ENCODE peak calls at places on chromosomes 11 and 22, in eight cellular contexts. One of them, this sample, is unnamed.

GRCh38 chr11:121488641-121489040 is 35.9 kb upstream of the SORL1-AS1 start:
- DNase-seq in stimulated activated CD4-positive, alpha-beta T cell treated with anti-CD3 and anti-CD28 coated beads, Interleukin-15, amount 100 ng/mL, for 48 hours: no peak
- DNase-seq in psoas muscle: no peak
- DNase-seq in activated naive CD8-positive, alpha-beta T cell treated with anti-CD3 and anti-CD28 coated beads, Interleukin-2, amount 50 U/mL, for 16 hours: no peak
- DNase-seq in activated CD8-positive, alpha-beta T cell treated with anti-CD3 and anti-CD28 coated beads, Interleukin-2, amount 10 ng/mL, durations not matched to agents 7 days and 5 days: no peak
- DNase-seq in choroid plexus epithelial cell: no peak
- DNase-seq in 8988T: no peak
- DNase-seq in heart right ventricle: no peak
- DNase-seq in this sample: no peak

GRCh38 chr11:111483431-111483830 is 28.8 kb downstream of the BTG4 start:
- DNase-seq in choroid plexus epithelial cell: peak
- DNase-seq in activated CD8-positive, alpha-beta T cell treated with anti-CD3 and anti-CD28 coated beads, Interleukin-2, amount 10 ng/mL, durations not matched to agents 7 days and 5 days: no peak
- DNase-seq in stimulated activated CD4-positive, alpha-beta T cell treated with anti-CD3 and anti-CD28 coated beads, Interleukin-15, amount 100 ng/mL, for 48 hours: no peak
- DNase-seq in activated naive CD8-positive, alpha-beta T cell treated with anti-CD3 and anti-CD28 coated beads, Interleukin-2, amount 50 U/mL, for 16 hours: no peak
- DNase-seq in psoas muscle: no peak
- DNase-seq in 8988T: no peak
- DNase-seq in heart right ventricle: no peak
- DNase-seq in this sample: no peak

GRCh38 chr11:131423715-131424114 is 53.3 kb downstream of the NTM start:
- DNase-seq in choroid plexus epithelial cell: no peak
- DNase-seq in stimulated activated CD4-positive, alpha-beta T cell treated with anti-CD3 and anti-CD28 coated beads, Interleukin-15, amount 100 ng/mL, for 48 hours: no peak
- DNase-seq in heart right ventricle: no peak
- DNase-seq in activated CD8-positive, alpha-beta T cell treated with anti-CD3 and anti-CD28 coated beads, Interleukin-2, amount 10 ng/mL, durations not matched to agents 7 days and 5 days: no peak
- DNase-seq in activated naive CD8-positive, alpha-beta T cell treated with anti-CD3 and anti-CD28 coated beads, Interleukin-2, amount 50 U/mL, for 16 hours: no peak
- DNase-seq in psoas muscle: no peak
- DNase-seq in 8988T: no peak
- DNase-seq in this sample: no peak

GRCh38 chr11:1923201-1923956 is 3.9 kb downstream of the TNNT3 start:
- DNase-seq in activated naive CD8-positive, alpha-beta T cell treated with anti-CD3 and anti-CD28 coated beads, Interleukin-2, amount 50 U/mL, for 16 hours: no peak
- DNase-seq in heart right ventricle: no peak
- DNase-seq in psoas muscle: no peak
- DNase-seq in stimulated activated CD4-positive, alpha-beta T cell treated with anti-CD3 and anti-CD28 coated beads, Interleukin-15, amount 100 ng/mL, for 48 hours: no peak
- DNase-seq in 8988T: no peak
- DNase-seq in choroid plexus epithelial cell: no peak
- DNase-seq in activated CD8-positive, alpha-beta T cell treated with anti-CD3 and anti-CD28 coated beads, Interleukin-2, amount 10 ng/mL, durations not matched to agents 7 days and 5 days: no peak
- DNase-seq in this sample: peak

GRCh38 chr11:62852523-62853188 is 13.3 kb upstream of the WDR74 start:
- DNase-seq in choroid plexus epithelial cell: no peak
- DNase-seq in heart right ventricle: no peak
- DNase-seq in psoas muscle: no peak
- DNase-seq in stimulated activated CD4-positive, alpha-beta T cell treated with anti-CD3 and anti-CD28 coated beads, Interleukin-15, amount 100 ng/mL, for 48 hours: no peak
- DNase-seq in activated naive CD8-positive, alpha-beta T cell treated with anti-CD3 and anti-CD28 coated beads, Interleukin-2, amount 50 U/mL, for 16 hours: no peak
- DNase-seq in activated CD8-positive, alpha-beta T cell treated with anti-CD3 and anti-CD28 coated beads, Interleukin-2, amount 10 ng/mL, durations not matched to agents 7 days and 5 days: no peak
- DNase-seq in 8988T: no peak
- DNase-seq in this sample: no peak

GRCh38 chr22:41976070-41976901 is 7.0 kb downstream of the SEPTIN3 start:
- DNase-seq in activated CD8-positive, alpha-beta T cell treated with anti-CD3 and anti-CD28 coated beads, Interleukin-2, amount 10 ng/mL, durations not matched to agents 7 days and 5 days: peak
- DNase-seq in stimulated activated CD4-positive, alpha-beta T cell treated with anti-CD3 and anti-CD28 coated beads, Interleukin-15, amount 100 ng/mL, for 48 hours: no peak
- DNase-seq in heart right ventricle: no peak
- DNase-seq in psoas muscle: no peak
- DNase-seq in 8988T: peak
- DNase-seq in choroid plexus epithelial cell: no peak
- DNase-seq in activated naive CD8-positive, alpha-beta T cell treated with anti-CD3 and anti-CD28 coated beads, Interleukin-2, amount 50 U/mL, for 16 hours: no peak
- DNase-seq in this sample: no peak

GRCh38 chr11:70872950-70873735 is 379.2 kb downstream of the SHANK2 start:
- DNase-seq in activated CD8-positive, alpha-beta T cell treated with anti-CD3 and anti-CD28 coated beads, Interleukin-2, amount 10 ng/mL, durations not matched to agents 7 days and 5 days: no peak
- DNase-seq in stimulated activated CD4-positive, alpha-beta T cell treated with anti-CD3 and anti-CD28 coated beads, Interleukin-15, amount 100 ng/mL, for 48 hours: no peak
- DNase-seq in activated naive CD8-positive, alpha-beta T cell treated with anti-CD3 and anti-CD28 coated beads, Interleukin-2, amount 50 U/mL, for 16 hours: no peak
- DNase-seq in choroid plexus epithelial cell: no peak
- DNase-seq in heart right ventricle: no peak
- DNase-seq in 8988T: no peak
- DNase-seq in psoas muscle: no peak
- DNase-seq in this sample: no peak

GRCh38 chr11:34654491-34655334 is 33.8 kb downstream of the EHF start:
- DNase-seq in 8988T: peak
- DNase-seq in choroid plexus epithelial cell: peak
- DNase-seq in activated CD8-positive, alpha-beta T cell treated with anti-CD3 and anti-CD28 coated beads, Interleukin-2, amount 10 ng/mL, durations not matched to agents 7 days and 5 days: no peak
- DNase-seq in activated naive CD8-positive, alpha-beta T cell treated with anti-CD3 and anti-CD28 coated beads, Interleukin-2, amount 50 U/mL, for 16 hours: no peak
- DNase-seq in psoas muscle: peak
- DNase-seq in heart right ventricle: no peak
- DNase-seq in stimulated activated CD4-positive, alpha-beta T cell treated with anti-CD3 and anti-CD28 coated beads, Interleukin-15, amount 100 ng/mL, for 48 hours: no peak
- DNase-seq in this sample: peak

GRCh38 chr22:20080776-20081654 is 974 bp downstream of the DGCR8 start:
- DNase-seq in 8988T: no peak
- DNase-seq in psoas muscle: no peak
- DNase-seq in activated CD8-positive, alpha-beta T cell treated with anti-CD3 and anti-CD28 coated beads, Interleukin-2, amount 10 ng/mL, durations not matched to agents 7 days and 5 days: no peak
- DNase-seq in stimulated activated CD4-positive, alpha-beta T cell treated with anti-CD3 and anti-CD28 coated beads, Interleukin-15, amount 100 ng/mL, for 48 hours: no peak
- DNase-seq in activated naive CD8-positive, alpha-beta T cell treated with anti-CD3 and anti-CD28 coated beads, Interleukin-2, amount 50 U/mL, for 16 hours: no peak
- DNase-seq in heart right ventricle: no peak
- DNase-seq in choroid plexus epithelial cell: peak
- DNase-seq in this sample: peak

GRCh38 chr11:62152245-62153086 is 28.7 kb downstream of the INCENP start:
- DNase-seq in activated CD8-positive, alpha-beta T cell treated with anti-CD3 and anti-CD28 coated beads, Interleukin-2, amount 10 ng/mL, durations not matched to agents 7 days and 5 days: no peak
- DNase-seq in psoas muscle: no peak
- DNase-seq in stimulated activated CD4-positive, alpha-beta T cell treated with anti-CD3 and anti-CD28 coated beads, Interleukin-15, amount 100 ng/mL, for 48 hours: no peak
- DNase-seq in activated naive CD8-positive, alpha-beta T cell treated with anti-CD3 and anti-CD28 coated beads, Interleukin-2, amount 50 U/mL, for 16 hours: no peak
- DNase-seq in heart right ventricle: no peak
- DNase-seq in choroid plexus epithelial cell: no peak
- DNase-seq in 8988T: no peak
- DNase-seq in this sample: no peak